ENCODE peak calls at places on chromosome 7, in eight cellular contexts. K, L, T, B, A, I, Y and Z are unnamed samples.

GRCh38 chr7:21946228-21946709 is 570 bp upstream of the CDCA7L start:
- DNase-seq in A (no peak), L (no peak), Y (no peak), K (peak; percentile 81), B (no peak), T (no peak), I (no peak), Z (no peak)

GRCh38 chr7:51569581-51569980 is 253.0 kb upstream of the COBL start:
- DNase-seq in I (no peak), K (no peak), L (no peak), Y (no peak), T (no peak), A (no peak), B (no peak), Z (no peak)

GRCh38 chr7:140230862-140231778 is 54.3 kb upstream of the KDM7A start:
- DNase-seq in I (peak; percentile 89), Y (peak; percentile 83), L (peak; percentile 39), B (peak; percentile 40), K (peak; percentile 85), T (peak; percentile 71), A (no peak), Z (no peak)

GRCh38 chr7:115241151-115241550 is 319.3 kb downstream of the MDFIC start:
- DNase-seq in B (no peak), I (no peak), K (no peak), Y (no peak), L (no peak), T (no peak), A (no peak), Z (no peak)

GRCh38 chr7:115340828-115341227 is 418.9 kb downstream of the MDFIC start:
- DNase-seq in Y (no peak), T (no peak), L (peak; percentile 94), I (no peak), K (no peak), B (peak; percentile 47), A (no peak), Z (no peak)

GRCh38 chr7:142468871-142469652 is 211.2 kb upstream of the PRSS58 start:
- DNase-seq in L (no peak), B (no peak), T (no peak), Y (no peak), A (no peak), I (no peak), K (no peak), Z (no peak)

GRCh38 chr7:44098092-44099068 is 5.8 kb upstream of the AEBP1 start:
- DNase-seq in T (no peak), L (no peak), Y (no peak), I (no peak), A (no peak), K (no peak), B (no peak), Z (no peak)

GRCh38 chr7:51297986-51298385 is 18.6 kb downstream of the COBL start:
- DNase-seq in I (no peak), A (no peak), B (no peak), K (no peak), Y (no peak), L (no peak), T (no peak), Z (no peak)

GRCh38 chr7:40850017-40850416 is 715.2 kb downstream of the SUGCT start:
- DNase-seq in K (no peak), T (no peak), A (no peak), L (peak; percentile 37), Y (no peak), B (no peak), I (no peak), Z (no peak)

GRCh38 chr7:20229652-20230500 is 12.7 kb upstream of the MACC1 start:
- DNase-seq in I (no peak), A (no peak), Y (no peak), L (peak; percentile 93), T (no peak), B (no peak), K (no peak), Z (no peak)

GRCh38 chr7:155858521-155859061 is 46.3 kb upstream of the SHH start:
- DNase-seq in B (no peak), Y (peak; percentile 53), T (peak; percentile 63), I (peak; percentile 22), K (peak; percentile 36), A (no peak), L (peak; percentile 28), Z (no peak)

GRCh38 chr7:2718703-2718965 is 30.6 kb downstream of the AMZ1 start:
- DNase-seq in B (no peak), I (peak; percentile 82), K (no peak), L (no peak), T (no peak), A (no peak), Y (no peak), Z (no peak)

GRCh38 chr7:124818807-124819206 is 53.2 kb upstream of the GPR37 start:
- DNase-seq in L (no peak), Y (no peak), A (no peak), T (no peak), I (no peak), K (no peak), B (no peak), Z (no peak)

GRCh38 chr7:132568962-132569361 is 7.3 kb downstream of the PLXNA4 start:
- DNase-seq in L (no peak), I (no peak), A (no peak), Y (no peak), B (no peak), T (no peak), K (no peak), Z (no peak)

GRCh38 chr7:42605800-42606199 is 306.1 kb downstream of the C7orf25 start:
- DNase-seq in L (no peak), Y (no peak), B (no peak), K (no peak), I (no peak), A (no peak), T (no peak), Z (no peak)

GRCh38 chr7:9502269-9502668 is 1068.9 kb downstream of the NXPH1 start:
- DNase-seq in T (no peak), K (no peak), Y (no peak), I (no peak), A (no peak), L (no peak), B (no peak), Z (no peak)

DNA sequence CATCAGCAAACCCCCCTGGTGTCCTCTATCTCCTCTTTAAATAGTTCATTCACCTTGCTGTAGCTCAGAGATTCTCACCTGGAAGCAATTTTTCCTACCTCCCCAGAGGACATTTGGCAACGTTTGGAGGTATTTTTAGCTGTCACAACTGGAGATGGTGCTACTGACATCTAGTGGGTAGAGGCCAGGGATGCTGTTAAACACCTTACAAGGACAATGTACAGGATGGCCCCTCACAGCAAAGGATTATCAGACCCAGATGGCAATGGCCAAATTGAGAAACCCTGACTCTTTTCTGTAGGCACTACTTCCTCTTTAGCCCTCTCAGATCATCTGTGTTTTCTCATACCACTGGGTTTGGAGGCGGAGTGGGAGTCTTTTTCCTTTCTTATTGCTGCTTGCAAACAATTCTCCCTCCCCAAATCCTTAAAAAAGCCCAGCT is 13.2 kb upstream of the TRA2A start:
- DNase-seq in L (peak; percentile 44), Y (no peak), B (peak; percentile 69), A (no peak), T (no peak), K (no peak), I (no peak), Z (no peak)
- TF ChIP-seq CTCF in L (peak; percentile 57), Y (no peak), B (peak; percentile 73), A (no peak), T (peak; percentile 58), K (no peak), I (no peak), Z (no peak)

GRCh38 chr7:28128608-28129007 is 52.0 kb downstream of the JAZF1 start:
- DNase-seq in L (no peak), A (no peak), Y (no peak), B (no peak), T (no peak), I (no peak), K (no peak), Z (no peak)
- TF ChIP-seq POLR2A in L (no peak), A (no peak), Y (no peak), B (no peak), T (no peak), I (no peak), K (no peak), Z (no peak)

DNA sequence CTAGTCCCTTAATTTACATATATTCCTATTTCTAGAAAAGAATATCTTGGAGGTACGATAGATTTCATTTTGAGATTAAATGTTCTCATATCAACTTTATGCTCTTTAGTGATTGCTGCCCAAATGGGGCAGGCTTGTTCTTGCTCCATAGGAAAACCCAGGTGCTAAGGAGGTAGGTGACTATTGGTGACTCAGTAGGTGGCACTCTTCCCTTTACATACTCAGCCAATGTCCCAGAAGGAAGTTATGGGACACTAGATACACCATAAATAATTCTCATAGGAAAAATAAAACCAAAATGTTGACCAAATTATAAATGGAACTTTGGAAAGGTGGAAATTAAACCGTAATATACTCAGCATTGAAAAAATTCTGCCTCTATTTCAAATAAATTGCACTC is 4.0 kb downstream of the SKAP2 start:
- DNase-seq in K (no peak), I (no peak), Y (no peak), L (no peak), B (peak; percentile 51), A (no peak), T (no peak), Z (no peak)
- TF ChIP-seq CTCF in K (no peak), I (no peak), Y (no peak), L (no peak), B (peak; percentile 29), A (no peak), T (peak; percentile 66), Z (no peak)

GRCh38 chr7:130273081-130273699 is 6.5 kb downstream of the CPA2 start:
- DNase-seq in K (no peak), I (no peak), T (no peak), L (peak; percentile 48), B (no peak), Y (no peak), A (peak; percentile 68), Z (no peak)
- TF ChIP-seq POLR2A in K (no peak), I (no peak), T (no peak), L (no peak), B (no peak), Y (no peak), A (no peak), Z (no peak)

GRCh38 chr7:121390109-121390508 is 6.0 kb downstream of the FAM3C start:
- DNase-seq in I (no peak), Y (no peak), A (no peak), L (no peak), T (no peak), B (no peak), K (no peak), Z (no peak)
- TF ChIP-seq CTCF in I (no peak), Y (no peak), A (no peak), L (no peak), T (no peak), B (no peak), K (no peak), Z (no peak)